ENCODE peak calls at places on chromosome 21, in four cellular contexts. N is mesothelial cell of epicardium, S is progenitor cell of endocrine pancreas, V is epithelial cell of esophagus. I is an unnamed sample.

GRCh38 chr21:32463367-32463766 is 50.9 kb downstream of the EVA1C start:
- DNase-seq in N (no peak), S (no peak), V (peak; percentile 30), I (no peak)

GRCh38 chr21:25501996-25502665 is 105.2 kb downstream of the MRPL39 start:
- DNase-seq in N (no peak), S (no peak), V (peak; percentile 38), I (no peak)

GRCh38 chr21:31630062-31630711 is 29.3 kb upstream of the SOD1 start:
- DNase-seq in N (no peak), S (no peak), V (peak; percentile 98), I (no peak)

GRCh38 chr21:34579411-34579810 is 35.5 kb downstream of the RCAN1 start:
- DNase-seq in N (no peak), S (no peak), V (peak; percentile 91), I (no peak)

GRCh38 chr21:29296452-29296851 is 2.3 kb upstream of the BACH1 start:
- DNase-seq in N (no peak), S (no peak), V (no peak), I (no peak)

GRCh38 chr21:43639470-43640178 is 19.7 kb downstream of the HSF2BP start:
- DNase-seq in N (no peak), S (no peak), V (peak; percentile 89), I (no peak)

GRCh38 chr21:34910396-34910795 is 138.7 kb downstream of the RUNX1 start:
- DNase-seq in N (no peak), S (no peak), V (no peak), I (no peak)

GRCh38 chr21:26546698-26547097 is 26.4 kb downstream of the CYYR1 start:
- DNase-seq in N (no peak), S (no peak), V (no peak), I (peak; percentile 34)

GRCh38 chr21:32562426-32562825 is 22.9 kb downstream of the TCP10L start:
- DNase-seq in N (no peak), S (no peak), V (peak; percentile 67), I (peak; percentile 18)

GRCh38 chr21:26389971-26390641 is 183.0 kb downstream of the CYYR1 start:
- DNase-seq in N (no peak), S (no peak), V (peak; percentile 100), I (no peak)

GRCh38 chr21:32499249-32500055 is 85.9 kb downstream of the TCP10L start:
- DNase-seq in N (no peak), S (no peak), V (no peak), I (no peak)

GRCh38 chr21:32733356-32733755 is 5.5 kb upstream of the SYNJ1 start:
- DNase-seq in N (no peak), S (no peak), V (no peak), I (no peak)

GRCh38 chr21:32030146-32030652 is 157.4 kb downstream of the HUNK start:
- DNase-seq in N (no peak), S (no peak), V (no peak), I (no peak)

GRCh38 chr21:15001773-15002647 is 62.8 kb downstream of the NRIP1 start:
- DNase-seq in N (no peak), S (no peak), V (no peak), I (no peak)

GRCh38 chr21:29372063-29372802 is 73.5 kb downstream of the BACH1 start:
- DNase-seq in N (no peak), S (peak; percentile 23), V (peak; percentile 82), I (peak; percentile 62)

GRCh38 chr21:17931080-17931479 is 111.9 kb upstream of the C21orf91 start:
- DNase-seq in N (no peak), S (no peak), V (no peak), I (no peak)
- TF ChIP-seq CTCF in N (peak; percentile 48), S (peak; percentile 36), V (peak; percentile 28), I (peak; percentile 60)

GRCh38 chr21:44930543-44930981 is 9.3 kb upstream of the SLX9 start:
- DNase-seq in N (no peak), S (no peak), V (no peak), I (no peak)
- TF ChIP-seq CTCF in N (no peak), S (no peak), V (no peak), I (no peak)

GRCh38 chr21:37658994-37659458 is 257.2 kb downstream of the KCNJ6 start:
- DNase-seq in N (no peak), S (no peak), V (peak; percentile 93), I (no peak)
- TF ChIP-seq CTCF in N (no peak), S (peak; percentile 41), V (peak; percentile 52), I (no peak)

GRCh38 chr21:42234464-42235241 is 15.7 kb downstream of the ABCG1 start:
- DNase-seq in N (peak; percentile 80), S (peak; percentile 66), V (peak; percentile 61), I (peak; percentile 78)

GRCh38 chr21:42231761-42232160 is 12.8 kb downstream of the ABCG1 start:
- DNase-seq in N (no peak), S (no peak), V (no peak), I (no peak)

GRCh38 chr21:42234026-42234425 is 15.1 kb downstream of the ABCG1 start:
- DNase-seq in N (no peak), S (no peak), V (no peak), I (no peak)

GRCh38 chr21:42232176-42232825 is 13.4 kb downstream of the ABCG1 start:
- DNase-seq in N (no peak), S (no peak), V (no peak), I (no peak)

GRCh38 chr21:42233067-42233981 is 14.4 kb downstream of the ABCG1 start:
- DNase-seq in N (no peak), S (no peak), V (peak; percentile 44), I (peak; percentile 53)
- TF ChIP-seq CTCF in N (no peak), S (peak; percentile 38), V (peak; percentile 12), I (no peak)

DNA sequence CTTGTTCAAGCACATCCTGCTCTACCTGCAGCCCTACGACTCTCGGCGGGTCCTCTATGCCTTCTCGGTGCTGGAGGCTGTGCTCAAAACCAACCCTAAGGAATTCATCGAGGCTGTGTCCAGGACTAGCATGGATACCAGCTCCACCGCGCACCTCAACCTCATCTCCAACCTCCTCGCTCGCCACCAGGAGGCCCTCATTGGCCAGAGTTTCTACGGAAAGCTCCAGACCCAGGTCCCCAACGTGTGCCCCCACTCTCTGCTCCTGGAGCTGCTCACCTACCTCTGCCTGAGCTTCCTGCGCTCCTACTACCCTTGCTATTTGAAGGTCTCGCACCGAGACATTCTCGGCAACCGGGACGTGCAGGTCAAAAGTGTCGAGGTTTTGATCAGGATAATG is 74.3 kb upstream of the MORC3 start:
- DNase-seq in N (no peak), S (no peak), V (no peak), I (no peak)
- TF ChIP-seq CTCF in N (no peak), S (no peak), V (no peak), I (no peak)

I was measured in endothelial cell.